ENCODE peak calls at places on chromosomes 7 and 10, in four cellular contexts. R is stimulated activated naive CD8-positive, alpha-beta T cell treated with anti-CD3 and anti-CD28 coated beads, Interleukin-15, amount 100 ng/mL, for 72 hours; O is NAMALWA; H is iris pigment epithelial cell. B is an unnamed sample.

GRCh38 chr10:95835149-95835860 is 72.5 kb upstream of the CC2D2B start:
- DNase-seq in R (no peak), O (no peak), H (no peak), B (no peak)

GRCh38 chr7:101784275-101785127 is 32.9 kb upstream of the CUX1 start:
- DNase-seq in R (no peak), O (no peak), H (no peak), B (no peak)

GRCh38 chr7:149607683-149608082 is 110.1 kb upstream of the ZNF746 start:
- DNase-seq in R (no peak), O (no peak), H (no peak), B (no peak)

GRCh38 chr10:63713191-63714144 is 192.3 kb downstream of the REEP3 start:
- DNase-seq in R (no peak), O (no peak), H (peak), B (peak)

GRCh38 chr10:68647928-68648327 is 73.1 kb upstream of the CCAR1 start:
- DNase-seq in R (no peak), O (no peak), H (peak), B (peak)

GRCh38 chr10:60521974-60522405 is 132.3 kb upstream of the ANK3 start:
- DNase-seq in R (peak), O (no peak), H (peak), B (no peak)

GRCh38 chr7:14734839-14735321 is 167.7 kb downstream of the DGKB start:
- DNase-seq in R (no peak), O (peak), H (no peak), B (no peak)

GRCh38 chr7:47405921-47406765 is 175.8 kb downstream of the TNS3 start:
- DNase-seq in R (no peak), O (no peak), H (peak), B (peak)

GRCh38 chr7:135282621-135283295 is 49.1 kb downstream of the STRA8 start:
- DNase-seq in R (no peak), O (no peak), H (peak), B (no peak)

GRCh38 chr10:52782554-52782953 is 10.0 kb upstream of the MBL2 start:
- DNase-seq in R (no peak), O (no peak), H (no peak), B (no peak)

GRCh38 chr7:129790136-129790535 is 162.6 kb downstream of the UBE2H start:
- DNase-seq in R (no peak), O (no peak), H (no peak), B (no peak)

GRCh38 chr10:75782463-75783248 is 351.2 kb downstream of the LRMDA start:
- DNase-seq in R (no peak), O (no peak), H (no peak), B (peak)

GRCh38 chr7:152925412-152926147 is 166.0 kb downstream of the ACTR3B start:
- DNase-seq in R (no peak), O (no peak), H (no peak), B (no peak)

GRCh38 chr7:55396386-55396785 is 31.2 kb downstream of the LANCL2 start:
- DNase-seq in R (no peak), O (no peak), H (no peak), B (no peak)

GRCh38 chr7:158268851-158269535 is 318.6 kb downstream of the PTPRN2 start:
- DNase-seq in R (no peak), O (no peak), H (no peak), B (no peak)

GRCh38 chr7:38020134-38020533 is 99.7 kb downstream of the EPDR1 start:
- DNase-seq in R (no peak), O (no peak), H (no peak), B (peak)

GRCh38 chr7:68980011-68980410 is 618.3 kb upstream of the AUTS2 start:
- DNase-seq in R (no peak), O (no peak), H (no peak), B (no peak)

GRCh38 chr7:379456-380225 is 89.7 kb downstream of the FOXL3 start:
- DNase-seq in R (peak), O (no peak), H (no peak), B (no peak)

GRCh38 chr7:93921607-93922446 is at the start of gene GNG11:
- DNase-seq in R (peak), O (no peak), H (peak), B (peak)

GRCh38 chr10:32413513-32413912 is 32.4 kb upstream of the CCDC7 start:
- DNase-seq in R (peak), O (no peak), H (peak), B (peak)

GRCh38 chr7:16098058-16098457 is 323.3 kb downstream of the CRPPA start:
- DNase-seq in R (no peak), O (no peak), H (peak), B (no peak)

GRCh38 chr7:1663243-1663642 is 6.8 kb upstream of the ELFN1 start:
- DNase-seq in R (peak), O (no peak), H (no peak), B (no peak)

GRCh38 chr10:84423729-84424128 is 95.3 kb downstream of the CCSER2 start:
- DNase-seq in R (no peak), O (no peak), H (peak), B (no peak)

GRCh38 chr10:95247881-95248583 is 42.8 kb downstream of the PDLIM1 start:
- DNase-seq in R (no peak), O (no peak), H (no peak), B (no peak)

GRCh38 chr7:112097524-112097923 is 108.7 kb downstream of the DOCK4 start:
- DNase-seq in R (no peak), O (no peak), H (no peak), B (no peak)

GRCh38 chr7:156524737-156525597 is 115.6 kb upstream of the RNF32 start:
- DNase-seq in R (no peak), O (no peak), H (no peak), B (no peak)

GRCh38 chr7:92809397-92810241 is 26.8 kb downstream of the CDK6 start:
- DNase-seq in R (peak), O (peak), H (peak), B (peak)

GRCh38 chr7:143229054-143229790 is 7.4 kb downstream of the TAS2R40 start:
- DNase-seq in R (no peak), O (no peak), H (peak), B (no peak)

GRCh38 chr10:130707389-130707979 is 571.3 kb downstream of the GLRX3 start:
- DNase-seq in R (no peak), O (peak), H (no peak), B (no peak)

GRCh38 chr7:118184392-118184899 is 482 bp downstream of the LSM8 start:
- DNase-seq in R (no peak), O (peak), H (no peak), B (peak)

GRCh38 chr7:23558303-23558702 is 26.5 kb upstream of the TRA2A start:
- DNase-seq in R (no peak), O (no peak), H (no peak), B (no peak)

B was measured in renal cortical epithelial cell.